ENCODE peak calls at places on chromosomes 16 and 17, in eight cellular contexts. P is HCT116, U is A549, Z is IMR-90, L is H1, H is HepG2, S is K562, D is GM12878. M is an unnamed sample.

GRCh38 chr17:30116345-30116660 is 313 bp upstream of the NSRP1 start:
- DNase-seq in L (no peak), U (no peak), D (no peak), H (no peak), P (no peak), Z (no peak), S (peak), M (no peak)

GRCh38 chr16:30003670-30004423 is 7.0 kb downstream of the DOC2A start:
- DNase-seq in Z (no peak), P (no peak), D (no peak), L (no peak), H (no peak), S (no peak), U (no peak), M (no peak)

GRCh38 chr17:50495918-50496317 is 12.3 kb upstream of the MYCBPAP start:
- DNase-seq in P (no peak), U (no peak), D (no peak), Z (peak), H (no peak), S (no peak), L (no peak), M (no peak)

GRCh38 chr16:3938843-3939624 is 58.5 kb upstream of the CREBBP start:
- DNase-seq in D (no peak), Z (peak), H (peak), S (peak), L (peak), U (peak), P (no peak), M (peak)

GRCh38 chr16:11668590-11669379 is 530 bp downstream of the SNN start:
- DNase-seq in Z (no peak), L (peak), S (no peak), H (no peak), D (no peak), U (no peak), P (no peak), M (no peak)

GRCh38 chr16:67449328-67449727 is 18.4 kb downstream of the HSD11B2 start:
- DNase-seq in D (no peak), P (no peak), S (no peak), L (no peak), U (no peak), H (no peak), Z (no peak), M (no peak)

GRCh38 chr16:2172688-2173335 is 17.2 kb downstream of the TRAF7 start:
- DNase-seq in H (no peak), Z (no peak), D (no peak), S (no peak), P (no peak), L (no peak), U (no peak), M (no peak)

GRCh38 chr17:39981207-39982068 is 831 bp downstream of the PSMD3 start:
- DNase-seq in P (no peak), L (no peak), Z (no peak), U (no peak), S (no peak), D (no peak), H (no peak), M (peak)

GRCh38 chr17:79811036-79811887 is 14.4 kb upstream of the CBX8 start:
- DNase-seq in L (peak), P (peak), U (peak), Z (no peak), H (peak), S (peak), D (no peak), M (peak)

GRCh38 chr17:50575581-50576210 is 15.2 kb downstream of the CACNA1G start:
- DNase-seq in P (no peak), Z (no peak), L (peak), H (no peak), D (no peak), S (no peak), U (no peak), M (no peak)

GRCh38 chr16:73523209-73523608 is 475.3 kb upstream of the ZFHX3 start:
- DNase-seq in S (no peak), P (no peak), L (no peak), Z (no peak), H (no peak), U (no peak), D (no peak), M (no peak)

GRCh38 chr17:21042434-21043295 is at the start of gene USP22:
- DNase-seq in L (peak), H (no peak), D (no peak), S (no peak), U (no peak), Z (no peak), P (no peak), M (no peak)

GRCh38 chr16:89198417-89199240 is 1.7 kb downstream of the SLC22A31 start:
- DNase-seq in L (peak), S (no peak), H (no peak), P (no peak), Z (no peak), D (no peak), U (no peak), M (no peak)

GRCh38 chr16:89197633-89198416 is 2.5 kb downstream of the SLC22A31 start:
- DNase-seq in L (no peak), D (no peak), U (no peak), P (no peak), S (no peak), Z (no peak), H (peak), M (no peak)

GRCh38 chr16:89195521-89196171 is 4.7 kb downstream of the SLC22A31 start:
- DNase-seq in U (no peak), P (no peak), Z (no peak), H (no peak), D (no peak), S (no peak), L (peak), M (no peak)

GRCh38 chr16:89199241-89200123 is 855 bp downstream of the SLC22A31 start:
- DNase-seq in S (no peak), D (no peak), P (no peak), Z (no peak), H (no peak), L (no peak), U (no peak), M (no peak)

DNA sequence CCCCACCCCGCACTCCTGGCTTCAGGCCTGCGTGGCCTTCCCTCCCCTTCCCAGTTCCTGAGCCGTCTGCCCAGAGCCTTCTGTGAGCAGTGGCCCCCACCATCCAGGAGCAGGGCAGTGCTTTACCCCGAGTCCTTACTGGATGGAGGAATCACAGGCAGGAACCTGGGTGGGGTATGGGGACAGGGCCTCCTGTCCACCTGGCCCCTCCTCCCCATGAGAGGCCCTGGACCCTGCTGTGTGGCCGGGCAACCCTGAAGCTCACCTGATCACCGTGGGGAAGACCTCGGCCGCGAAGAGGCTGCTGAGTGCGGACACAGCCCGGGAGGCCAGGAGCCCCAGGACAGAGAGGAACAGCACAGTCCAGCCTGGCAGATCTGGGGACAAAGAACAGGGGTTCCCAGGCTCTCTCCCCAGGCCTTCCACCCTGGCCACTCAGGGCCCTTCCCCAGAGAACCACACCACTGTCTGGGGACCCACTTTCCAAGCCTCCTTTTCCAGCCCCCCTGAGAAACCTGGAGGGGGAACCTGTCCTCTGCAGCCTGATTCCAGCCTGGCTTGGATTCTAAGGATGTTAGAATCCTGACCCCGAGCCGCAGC is 3.2 kb downstream of the SLC22A31 start:
- DNase-seq in D (no peak), U (no peak), H (no peak), P (no peak), L (no peak), S (no peak), Z (no peak), M (no peak)
- TF ChIP-seq POLR2A in D (no peak), U (no peak), H (no peak), P (no peak), L (no peak), S (no peak), Z (no peak), M (no peak)

DNA sequence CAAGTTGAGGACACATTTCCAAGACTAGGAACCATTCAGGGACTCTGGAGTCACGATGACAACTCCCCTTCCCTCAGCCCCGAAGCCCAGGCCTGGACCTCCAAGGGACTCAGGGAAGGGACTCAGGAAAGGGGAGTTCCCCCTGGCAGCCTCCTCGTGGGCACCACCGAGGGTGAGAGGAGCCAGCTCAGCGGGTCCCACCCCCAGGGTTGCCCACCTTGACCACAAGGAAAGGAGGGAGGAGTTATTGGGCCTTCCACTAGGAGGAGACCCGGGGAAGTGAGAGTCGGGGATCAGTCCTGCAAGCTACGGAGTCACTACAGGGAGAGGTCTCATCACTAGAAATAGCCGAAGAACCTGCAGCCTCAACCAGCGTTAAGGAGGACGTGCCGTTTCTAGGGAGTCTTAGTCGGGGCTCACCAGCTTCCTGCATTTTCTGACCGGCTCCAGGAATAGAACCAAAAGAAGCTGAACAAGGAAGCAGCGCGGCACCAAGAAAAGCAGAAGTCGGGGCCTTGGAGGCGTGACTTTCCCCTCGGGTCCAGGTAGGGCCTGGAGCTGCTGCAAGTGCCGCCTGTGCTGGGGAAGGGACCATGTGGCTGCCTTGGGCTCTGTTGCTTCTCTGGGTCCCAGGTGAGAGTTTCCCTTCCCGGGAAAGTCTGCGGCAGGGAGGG is at the start of gene CD300A:
- DNase-seq in D (no peak), P (no peak), H (no peak), S (no peak), Z (no peak), U (no peak), L (peak), M (no peak)
- H3K4me2 ChIP-seq in D (peak), P (no peak), H (peak), S (no peak), Z (no peak), U (no peak), L (peak), M (no peak)

GRCh38 chr17:7313028-7313889 is 1.9 kb downstream of the GPS2 start:
- DNase-seq in S (no peak), D (no peak), L (peak), H (peak), P (no peak), U (peak), Z (peak), M (no peak)
- TF ChIP-seq POLR2A in S (peak), D (peak), L (peak), H (peak), P (no peak), U (no peak), Z (peak), M (peak)

DNA sequence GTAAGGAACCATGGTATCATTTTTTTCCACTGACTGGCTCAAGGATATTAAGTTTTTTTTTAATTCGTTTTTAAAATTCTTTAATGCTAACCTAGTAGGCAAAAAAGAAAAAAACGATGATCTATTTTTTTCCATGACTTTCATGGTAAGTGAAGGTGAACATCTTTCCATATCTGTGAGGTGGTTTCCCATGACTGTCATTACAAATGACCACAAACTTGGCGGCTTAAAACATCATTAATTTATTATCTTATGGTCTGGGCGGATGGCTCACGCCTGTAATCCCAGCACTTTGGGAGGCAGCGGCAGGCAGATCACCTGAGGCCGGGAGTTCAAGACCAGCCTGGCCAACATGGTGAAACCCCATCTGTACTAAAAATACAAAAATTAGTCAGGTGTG is 10.5 kb downstream of the AHSP start:
- DNase-seq in S (no peak), Z (no peak), L (no peak), P (no peak), U (no peak), H (no peak), D (no peak), M (no peak)
- H3K4me2 ChIP-seq in S (no peak), Z (no peak), L (no peak), P (no peak), U (no peak), H (no peak), D (no peak), M (no peak)

DNA sequence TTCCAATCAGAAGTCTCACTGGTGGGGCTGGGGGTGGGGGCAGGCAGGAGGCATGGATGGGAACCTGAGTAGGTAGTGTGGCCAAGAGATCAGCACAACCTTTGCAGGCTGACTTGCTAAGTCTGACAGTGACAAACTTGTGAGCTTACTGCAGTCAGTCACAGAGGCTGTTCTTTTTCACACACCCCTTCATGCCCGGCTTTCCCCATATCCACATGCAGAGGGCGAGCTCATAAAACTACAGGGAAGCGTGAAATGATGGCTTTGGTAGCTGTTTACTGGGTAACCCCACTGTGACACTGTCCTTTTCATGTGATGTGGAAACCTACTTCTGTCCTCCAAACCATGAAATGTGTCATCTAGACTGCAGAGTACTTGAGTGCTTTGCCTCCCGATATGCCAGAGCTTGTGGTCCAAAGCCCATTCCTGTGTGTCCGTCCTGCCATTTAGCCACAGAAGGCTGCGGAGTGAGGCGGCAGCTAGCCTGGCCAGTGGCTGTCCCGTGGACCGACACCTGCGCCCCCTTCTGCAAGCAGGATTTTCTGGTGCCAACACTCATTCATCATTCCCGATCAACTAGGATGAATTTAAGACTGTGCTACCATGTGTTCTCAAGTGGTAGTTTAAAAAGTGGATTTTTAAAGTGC is 9.8 kb downstream of the GEMIN4 start:
- DNase-seq in Z (no peak), L (no peak), U (no peak), H (no peak), P (no peak), S (no peak), D (no peak), M (no peak)
- TF ChIP-seq POLR2A in Z (no peak), L (no peak), U (no peak), H (no peak), P (no peak), S (no peak), D (peak), M (no peak)

GRCh38 chr17:46738544-46738943 is 79.9 kb downstream of the WNT3 start:
- DNase-seq in U (no peak), H (no peak), P (no peak), Z (peak), D (no peak), S (no peak), L (no peak), M (no peak)
- H3K4me2 ChIP-seq in U (no peak), H (no peak), P (no peak), Z (no peak), D (no peak), S (no peak), L (no peak), M (no peak)

GRCh38 chr17:59838196-59838911 is 54.4 kb downstream of the TUBD1 start:
- DNase-seq in D (no peak), S (no peak), Z (no peak), L (no peak), P (no peak), H (no peak), U (peak), M (peak)
- TF ChIP-seq POLR2A in D (peak), S (peak), Z (peak), L (peak), P (peak), H (peak), U (peak), M (no peak)

M was measured in endothelial cell of umbilical vein.